ENCODE peak calls at places on chromosomes 13 and 19, in four cellular contexts. A is Calu3, B is MV-4-11, D is left cardiac atrium. W is an unnamed sample.

GRCh38 chr13:95485518-95486144 is 66.9 kb upstream of the CLDN10 start:
- DNase-seq in A (no peak), B (no peak), D (no peak), W (no peak)

GRCh38 chr13:110027470-110028240 is 241.3 kb upstream of the IRS2 start:
- DNase-seq in A (no peak), B (no peak), D (no peak), W (no peak)

GRCh38 chr13:34064456-34065205 is 246.7 kb downstream of the RFC3 start:
- DNase-seq in A (no peak), B (no peak), D (no peak), W (no peak)

GRCh38 chr13:22121340-22121739 is 450.5 kb downstream of the FGF9 start:
- DNase-seq in A (no peak), B (peak; percentile 69), D (no peak), W (no peak)

GRCh38 chr13:20428666-20429644 is 96.7 kb downstream of the CRYL1 start:
- DNase-seq in A (no peak), B (no peak), D (no peak), W (no peak)

GRCh38 chr19:10120538-10121198 is 969 bp upstream of the EIF3G start:
- DNase-seq in A (no peak), B (no peak), D (no peak), W (no peak)

GRCh38 chr19:53086949-53087348 is 16.3 kb downstream of the ZNF160 start:
- DNase-seq in A (no peak), B (no peak), D (peak; percentile 69), W (no peak)

GRCh38 chr13:33349314-33349995 is 63.9 kb upstream of the STARD13 start:
- DNase-seq in A (peak; percentile 18), B (no peak), D (peak; percentile 34), W (no peak)

GRCh38 chr13:50119593-50119992 is 104.3 kb downstream of the KCNRG start:
- DNase-seq in A (no peak), B (peak; percentile 34), D (no peak), W (no peak)

GRCh38 chr13:98156259-98156658 is 13.4 kb downstream of the FARP1 start:
- DNase-seq in A (no peak), B (no peak), D (no peak), W (no peak)

GRCh38 chr13:96091932-96092253 is 2.0 kb downstream of the HS6ST3 start:
- DNase-seq in A (no peak), B (no peak), D (no peak), W (no peak)

GRCh38 chr19:3565177-3565576 is 7.6 kb upstream of the HMG20B start:
- DNase-seq in A (no peak), B (peak; percentile 56), D (no peak), W (no peak)

GRCh38 chr13:35857769-35858168 is 273.4 kb downstream of the DCLK1 start:
- DNase-seq in A (no peak), B (no peak), D (no peak), W (no peak)

GRCh38 chr19:8085606-8086464 is 33.3 kb downstream of the CCL25 start:
- DNase-seq in A (peak; percentile 61), B (peak; percentile 67), D (no peak), W (no peak)

GRCh38 chr19:576768-577438 is 4.5 kb downstream of the BSG start:
- DNase-seq in A (no peak), B (peak; percentile 44), D (no peak), W (no peak)

GRCh38 chr19:36987091-36987490 is 71.0 kb downstream of the ZNF568 start:
- DNase-seq in A (no peak), B (no peak), D (no peak), W (no peak)

GRCh38 chr19:46670874-46671273 is 9.9 kb upstream of the DACT3 start:
- DNase-seq in A (no peak), B (no peak), D (no peak), W (no peak)

GRCh38 chr19:35118268-35119026 is 2.8 kb downstream of the FXYD3 start:
- DNase-seq in A (no peak), B (no peak), D (no peak), W (no peak)

GRCh38 chr13:111399776-111400505 is 79.5 kb downstream of the TEX29 start:
- DNase-seq in A (no peak), B (no peak), D (no peak), W (no peak)

GRCh38 chr19:58476498-58477015 is 405 bp downstream of the ZNF446 start:
- DNase-seq in A (no peak), B (peak; percentile 9), D (peak; percentile 61), W (no peak)

W was measured in activated CD4-positive, CD25-positive, alpha-beta regulatory T cell.